ENCODE peak calls at places on chromosomes 12 and 14, in nine cellular contexts. One of them, this sample, is unnamed.

GRCh38 chr12:122094735-122095561 is 16.4 kb downstream of the MLXIP start:
- DNase-seq in upper lobe of right lung: no peak
- DNase-seq in prostate gland: no peak
- DNase-seq in foreskin fibroblast: no peak
- DNase-seq in heart left ventricle: no peak
- DNase-seq in left lung: no peak
- DNase-seq in GM10248: no peak
- DNase-seq in choroid plexus epithelial cell: peak
- DNase-seq in pancreas: no peak
- DNase-seq in this sample: no peak

GRCh38 chr14:81519200-81519998 is 14.3 kb downstream of the SEL1L start:
- DNase-seq in upper lobe of right lung: no peak
- DNase-seq in left lung: no peak
- DNase-seq in GM10248: peak
- DNase-seq in pancreas: no peak
- DNase-seq in heart left ventricle: no peak
- DNase-seq in prostate gland: no peak
- DNase-seq in choroid plexus epithelial cell: peak
- DNase-seq in foreskin fibroblast: no peak
- DNase-seq in this sample: no peak

GRCh38 chr14:74558655-74559054 is 53.4 kb downstream of the LTBP2 start:
- DNase-seq in choroid plexus epithelial cell: peak
- DNase-seq in left lung: no peak
- DNase-seq in foreskin fibroblast: peak
- DNase-seq in heart left ventricle: no peak
- DNase-seq in upper lobe of right lung: no peak
- DNase-seq in prostate gland: no peak
- DNase-seq in GM10248: no peak
- DNase-seq in pancreas: no peak
- DNase-seq in this sample: no peak

GRCh38 chr12:106681210-106681609 is 93.3 kb upstream of the RIC8B start:
- DNase-seq in heart left ventricle: no peak
- DNase-seq in prostate gland: no peak
- DNase-seq in GM10248: no peak
- DNase-seq in choroid plexus epithelial cell: no peak
- DNase-seq in left lung: no peak
- DNase-seq in pancreas: no peak
- DNase-seq in foreskin fibroblast: no peak
- DNase-seq in upper lobe of right lung: no peak
- DNase-seq in this sample: no peak

GRCh38 chr12:21678959-21679358 is 21.3 kb upstream of the LDHB start:
- DNase-seq in upper lobe of right lung: no peak
- DNase-seq in pancreas: no peak
- DNase-seq in left lung: no peak
- DNase-seq in foreskin fibroblast: no peak
- DNase-seq in GM10248: no peak
- DNase-seq in heart left ventricle: no peak
- DNase-seq in choroid plexus epithelial cell: no peak
- DNase-seq in prostate gland: no peak
- DNase-seq in this sample: no peak

GRCh38 chr12:111841236-111841749 is 735 bp upstream of the MAPKAPK5 start:
- DNase-seq in left lung: no peak
- DNase-seq in GM10248: peak
- DNase-seq in upper lobe of right lung: no peak
- DNase-seq in prostate gland: no peak
- DNase-seq in choroid plexus epithelial cell: peak
- DNase-seq in pancreas: no peak
- DNase-seq in foreskin fibroblast: no peak
- DNase-seq in heart left ventricle: no peak
- DNase-seq in this sample: no peak

GRCh38 chr14:57391609-57392195 is 1.3 kb downstream of the NAA30 start:
- DNase-seq in choroid plexus epithelial cell: no peak
- DNase-seq in prostate gland: no peak
- DNase-seq in pancreas: no peak
- DNase-seq in upper lobe of right lung: no peak
- DNase-seq in left lung: no peak
- DNase-seq in heart left ventricle: no peak
- DNase-seq in foreskin fibroblast: no peak
- DNase-seq in GM10248: no peak
- DNase-seq in this sample: peak

GRCh38 chr14:85254718-85255117 is 275.2 kb upstream of the FLRT2 start:
- DNase-seq in left lung: no peak
- DNase-seq in heart left ventricle: no peak
- DNase-seq in foreskin fibroblast: no peak
- DNase-seq in upper lobe of right lung: no peak
- DNase-seq in GM10248: no peak
- DNase-seq in pancreas: no peak
- DNase-seq in choroid plexus epithelial cell: peak
- DNase-seq in prostate gland: no peak
- DNase-seq in this sample: no peak

GRCh38 chr14:90900712-90901111 is 84.5 kb upstream of the TTC7B start:
- DNase-seq in choroid plexus epithelial cell: peak
- DNase-seq in foreskin fibroblast: no peak
- DNase-seq in GM10248: no peak
- DNase-seq in upper lobe of right lung: no peak
- DNase-seq in prostate gland: no peak
- DNase-seq in heart left ventricle: no peak
- DNase-seq in pancreas: no peak
- DNase-seq in left lung: no peak
- DNase-seq in this sample: no peak

GRCh38 chr12:11707535-11707934 is 58.1 kb downstream of the ETV6 start:
- DNase-seq in prostate gland: no peak
- DNase-seq in heart left ventricle: peak
- DNase-seq in pancreas: peak
- DNase-seq in choroid plexus epithelial cell: no peak
- DNase-seq in left lung: no peak
- DNase-seq in foreskin fibroblast: no peak
- DNase-seq in GM10248: no peak
- DNase-seq in upper lobe of right lung: no peak
- DNase-seq in this sample: no peak

GRCh38 chr12:13114251-13115052 is 11.0 kb upstream of the GSG1 start:
- DNase-seq in pancreas: no peak
- DNase-seq in upper lobe of right lung: no peak
- DNase-seq in foreskin fibroblast: no peak
- DNase-seq in GM10248: no peak
- DNase-seq in choroid plexus epithelial cell: no peak
- DNase-seq in heart left ventricle: no peak
- DNase-seq in prostate gland: no peak
- DNase-seq in left lung: no peak
- DNase-seq in this sample: no peak

GRCh38 chr12:108581311-108582227 is 16.3 kb downstream of the TMEM119 start:
- DNase-seq in pancreas: no peak
- DNase-seq in prostate gland: no peak
- DNase-seq in left lung: no peak
- DNase-seq in foreskin fibroblast: no peak
- DNase-seq in upper lobe of right lung: no peak
- DNase-seq in choroid plexus epithelial cell: no peak
- DNase-seq in GM10248: no peak
- DNase-seq in heart left ventricle: peak
- DNase-seq in this sample: no peak

GRCh38 chr14:69685716-69686115 is 74.3 kb downstream of the SUSD6 start:
- DNase-seq in pancreas: peak
- DNase-seq in foreskin fibroblast: no peak
- DNase-seq in prostate gland: peak
- DNase-seq in choroid plexus epithelial cell: peak
- DNase-seq in upper lobe of right lung: peak
- DNase-seq in left lung: peak
- DNase-seq in GM10248: no peak
- DNase-seq in heart left ventricle: peak
- DNase-seq in this sample: no peak

GRCh38 chr12:88242161-88242925 is 100.2 kb downstream of the TMTC3 start:
- DNase-seq in pancreas: no peak
- DNase-seq in heart left ventricle: peak
- DNase-seq in foreskin fibroblast: peak
- DNase-seq in choroid plexus epithelial cell: peak
- DNase-seq in GM10248: no peak
- DNase-seq in upper lobe of right lung: no peak
- DNase-seq in prostate gland: no peak
- DNase-seq in left lung: no peak
- DNase-seq in this sample: peak

GRCh38 chr12:68352067-68352466 is 19.9 kb upstream of the MDM1 start:
- DNase-seq in upper lobe of right lung: no peak
- DNase-seq in foreskin fibroblast: peak
- DNase-seq in heart left ventricle: no peak
- DNase-seq in GM10248: no peak
- DNase-seq in left lung: no peak
- DNase-seq in pancreas: no peak
- DNase-seq in choroid plexus epithelial cell: no peak
- DNase-seq in prostate gland: no peak
- DNase-seq in this sample: peak

GRCh38 chr14:101127239-101127638 is 223.7 kb upstream of the RTL1 start:
- DNase-seq in left lung: no peak
- DNase-seq in choroid plexus epithelial cell: no peak
- DNase-seq in pancreas: no peak
- DNase-seq in prostate gland: peak
- DNase-seq in GM10248: no peak
- DNase-seq in foreskin fibroblast: no peak
- DNase-seq in upper lobe of right lung: no peak
- DNase-seq in heart left ventricle: no peak
- DNase-seq in this sample: no peak

GRCh38 chr12:46770501-46771183 is 55.2 kb downstream of the SLC38A4 start:
- DNase-seq in choroid plexus epithelial cell: peak
- DNase-seq in heart left ventricle: peak
- DNase-seq in upper lobe of right lung: no peak
- DNase-seq in left lung: no peak
- DNase-seq in pancreas: peak
- DNase-seq in GM10248: no peak
- DNase-seq in foreskin fibroblast: peak
- DNase-seq in prostate gland: no peak
- DNase-seq in this sample: peak

GRCh38 chr12:131537267-131537920 is 173.5 kb upstream of the SFSWAP start:
- DNase-seq in GM10248: no peak
- DNase-seq in left lung: no peak
- DNase-seq in heart left ventricle: no peak
- DNase-seq in foreskin fibroblast: no peak
- DNase-seq in prostate gland: no peak
- DNase-seq in choroid plexus epithelial cell: no peak
- DNase-seq in pancreas: no peak
- DNase-seq in upper lobe of right lung: no peak
- DNase-seq in this sample: no peak

GRCh38 chr12:125202421-125202820 is 137.2 kb downstream of the AACS start:
- DNase-seq in upper lobe of right lung: no peak
- DNase-seq in pancreas: no peak
- DNase-seq in left lung: no peak
- DNase-seq in GM10248: no peak
- DNase-seq in foreskin fibroblast: no peak
- DNase-seq in choroid plexus epithelial cell: no peak
- DNase-seq in heart left ventricle: no peak
- DNase-seq in prostate gland: no peak
- DNase-seq in this sample: no peak

GRCh38 chr12:125197326-125197725 is 132.1 kb downstream of the AACS start:
- DNase-seq in left lung: no peak
- DNase-seq in GM10248: no peak
- DNase-seq in heart left ventricle: no peak
- DNase-seq in upper lobe of right lung: no peak
- DNase-seq in pancreas: no peak
- DNase-seq in prostate gland: no peak
- DNase-seq in foreskin fibroblast: no peak
- DNase-seq in choroid plexus epithelial cell: no peak
- DNase-seq in this sample: no peak

GRCh38 chr12:125201940-125202339 is 136.7 kb downstream of the AACS start:
- DNase-seq in choroid plexus epithelial cell: no peak
- DNase-seq in foreskin fibroblast: no peak
- DNase-seq in upper lobe of right lung: no peak
- DNase-seq in pancreas: no peak
- DNase-seq in left lung: no peak
- DNase-seq in GM10248: no peak
- DNase-seq in prostate gland: no peak
- DNase-seq in heart left ventricle: no peak
- DNase-seq in this sample: no peak

GRCh38 chr12:125194999-125195398 is 129.8 kb downstream of the AACS start:
- DNase-seq in heart left ventricle: no peak
- DNase-seq in pancreas: no peak
- DNase-seq in left lung: no peak
- DNase-seq in prostate gland: no peak
- DNase-seq in GM10248: no peak
- DNase-seq in upper lobe of right lung: no peak
- DNase-seq in choroid plexus epithelial cell: no peak
- DNase-seq in foreskin fibroblast: no peak
- DNase-seq in this sample: no peak

DNA sequence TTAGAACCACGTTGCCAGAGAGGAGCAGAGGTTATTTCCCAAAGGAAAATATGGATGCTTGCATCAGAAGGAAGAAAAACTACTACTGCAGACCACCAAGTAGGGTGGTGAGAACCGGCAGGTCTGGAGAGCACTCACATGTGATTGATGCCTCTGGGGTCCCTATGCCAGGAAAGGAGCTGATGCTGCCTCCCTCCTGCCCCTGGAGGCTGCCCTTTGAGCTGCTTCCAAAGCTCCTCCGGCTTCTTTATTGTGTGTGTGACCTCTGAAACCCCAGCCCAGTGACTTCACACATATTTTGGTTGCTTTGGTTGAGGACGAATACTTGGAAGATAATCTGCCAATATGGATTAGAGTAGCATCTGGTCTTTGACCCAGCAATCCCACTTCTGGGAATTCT is 133.4 kb downstream of the AACS start:
- DNase-seq in heart left ventricle: no peak
- DNase-seq in pancreas: no peak
- DNase-seq in prostate gland: no peak
- DNase-seq in GM10248: no peak
- DNase-seq in left lung: no peak
- DNase-seq in choroid plexus epithelial cell: no peak
- DNase-seq in foreskin fibroblast: no peak
- DNase-seq in upper lobe of right lung: no peak
- DNase-seq in this sample: no peak
- TF ChIP-seq CTCF in heart left ventricle: no peak
- TF ChIP-seq CTCF in pancreas: no peak
- TF ChIP-seq CTCF in prostate gland: no peak
- TF ChIP-seq CTCF in GM10248: no peak
- TF ChIP-seq CTCF in left lung: no peak
- TF ChIP-seq CTCF in choroid plexus epithelial cell: no peak
- TF ChIP-seq CTCF in foreskin fibroblast: no peak
- TF ChIP-seq CTCF in upper lobe of right lung: no peak
- TF ChIP-seq CTCF in this sample: no peak

GRCh38 chr12:6187948-6188793 is 12.0 kb upstream of the CD9 start:
- DNase-seq in foreskin fibroblast: no peak
- DNase-seq in pancreas: no peak
- DNase-seq in heart left ventricle: no peak
- DNase-seq in left lung: peak
- DNase-seq in GM10248: no peak
- DNase-seq in choroid plexus epithelial cell: no peak
- DNase-seq in prostate gland: no peak
- DNase-seq in upper lobe of right lung: no peak
- DNase-seq in this sample: no peak
- TF ChIP-seq CTCF in foreskin fibroblast: no peak
- TF ChIP-seq CTCF in pancreas: no peak
- TF ChIP-seq CTCF in heart left ventricle: no peak
- TF ChIP-seq CTCF in left lung: no peak
- TF ChIP-seq CTCF in GM10248: no peak
- TF ChIP-seq CTCF in choroid plexus epithelial cell: no peak
- TF ChIP-seq CTCF in prostate gland: no peak
- TF ChIP-seq CTCF in upper lobe of right lung: no peak
- TF ChIP-seq CTCF in this sample: no peak

GRCh38 chr14:89549381-89550102 is 132.5 kb upstream of the FOXN3 start:
- DNase-seq in foreskin fibroblast: no peak
- DNase-seq in pancreas: no peak
- DNase-seq in GM10248: no peak
- DNase-seq in prostate gland: no peak
- DNase-seq in left lung: no peak
- DNase-seq in heart left ventricle: no peak
- DNase-seq in choroid plexus epithelial cell: no peak
- DNase-seq in upper lobe of right lung: no peak
- DNase-seq in this sample: no peak
- TF ChIP-seq CTCF in foreskin fibroblast: no peak
- TF ChIP-seq CTCF in pancreas: no peak
- TF ChIP-seq CTCF in GM10248: no peak
- TF ChIP-seq CTCF in prostate gland: no peak
- TF ChIP-seq CTCF in left lung: no peak
- TF ChIP-seq CTCF in heart left ventricle: no peak
- TF ChIP-seq CTCF in choroid plexus epithelial cell: no peak
- TF ChIP-seq CTCF in upper lobe of right lung: no peak
- TF ChIP-seq CTCF in this sample: no peak

GRCh38 chr12:96070670-96071279 is 35.4 kb upstream of the LTA4H start:
- DNase-seq in choroid plexus epithelial cell: peak
- DNase-seq in heart left ventricle: no peak
- DNase-seq in foreskin fibroblast: no peak
- DNase-seq in pancreas: no peak
- DNase-seq in GM10248: no peak
- DNase-seq in prostate gland: no peak
- DNase-seq in left lung: no peak
- DNase-seq in upper lobe of right lung: no peak
- DNase-seq in this sample: no peak
- TF ChIP-seq CTCF in choroid plexus epithelial cell: peak
- TF ChIP-seq CTCF in heart left ventricle: no peak
- TF ChIP-seq CTCF in foreskin fibroblast: peak
- TF ChIP-seq CTCF in pancreas: no peak
- TF ChIP-seq CTCF in GM10248: peak
- TF ChIP-seq CTCF in prostate gland: no peak
- TF ChIP-seq CTCF in left lung: no peak
- TF ChIP-seq CTCF in upper lobe of right lung: no peak
- TF ChIP-seq CTCF in this sample: peak

This sample was measured in brain microvascular endothelial cell.